ENCODE peak calls at places on chromosome X, in eight cellular contexts. N, K, Z, Q, J, E, T and H are unnamed samples.

GRCh38 chrX:24563291-24564010 is 83.7 kb downstream of the PCYT1B start:
- DNase-seq in N (no peak), K (no peak), Z (no peak), Q (no peak), J (no peak), E (no peak), T (no peak), H (peak; percentile 2)

GRCh38 chrX:115940348-115940747 is 230.2 kb upstream of the AGTR2 start:
- DNase-seq in N (no peak), K (no peak), Z (no peak), Q (no peak), J (no peak), E (no peak), T (no peak), H (no peak)

GRCh38 chrX:10952619-10953018 is 158.5 kb upstream of the HCCS start:
- DNase-seq in N (no peak), K (no peak), Z (no peak), Q (no peak), J (no peak), E (no peak), T (no peak), H (no peak)

GRCh38 chrX:9114245-9114644 is 80.3 kb upstream of the FAM9B start:
- DNase-seq in N (no peak), K (no peak), Z (no peak), Q (no peak), J (no peak), E (no peak), T (no peak), H (no peak)

GRCh38 chrX:20965270-20966044 is 408.8 kb upstream of the CNKSR2 start:
- DNase-seq in N (no peak), K (no peak), Z (no peak), Q (no peak), J (no peak), E (no peak), T (no peak), H (no peak)

GRCh38 chrX:11214346-11215190 is 78.6 kb upstream of the AMELX start:
- DNase-seq in N (no peak), K (no peak), Z (no peak), Q (no peak), J (peak; percentile 11), E (no peak), T (no peak), H (no peak)

GRCh38 chrX:73127700-73128241 is 48.5 kb upstream of the PABPC1L2A start:
- DNase-seq in N (no peak), K (no peak), Z (no peak), Q (peak; percentile 14), J (no peak), E (no peak), T (no peak), H (no peak)

GRCh38 chrX:49271341-49271740 is 1.7 kb downstream of the PPP1R3F start:
- DNase-seq in N (no peak), K (no peak), Z (no peak), Q (no peak), J (no peak), E (no peak), T (no peak), H (no peak)

GRCh38 chrX:27599928-27600327 is 9.8 kb downstream of the DCAF8L2 start:
- DNase-seq in N (no peak), K (no peak), Z (no peak), Q (peak; percentile 62), J (no peak), E (no peak), T (no peak), H (no peak)

GRCh38 chrX:34563809-34564208 is 93.3 kb downstream of the TMEM47 start:
- DNase-seq in N (no peak), K (no peak), Z (no peak), Q (peak; percentile 32), J (no peak), E (no peak), T (no peak), H (no peak)

GRCh38 chrX:39805022-39805421 is 292.7 kb downstream of the BCOR start:
- DNase-seq in N (no peak), K (no peak), Z (no peak), Q (no peak), J (no peak), E (no peak), T (no peak), H (no peak)

GRCh38 chrX:6004529-6004928 is 224.1 kb downstream of the NLGN4X start:
- DNase-seq in N (no peak), K (no peak), Z (no peak), Q (no peak), J (no peak), E (no peak), T (no peak), H (no peak)

GRCh38 chrX:32395878-32396277 is 815.5 kb downstream of the DMD start:
- DNase-seq in N (no peak), K (no peak), Z (no peak), Q (no peak), J (no peak), E (no peak), T (no peak), H (no peak)

GRCh38 chrX:3585719-3586118 is 127.7 kb downstream of the PRKX start:
- DNase-seq in N (no peak), K (no peak), Z (no peak), Q (no peak), J (no peak), E (no peak), T (no peak), H (no peak)

GRCh38 chrX:102849396-102849795 is 87.7 kb upstream of the RAB40AL start:
- DNase-seq in N (no peak), K (no peak), Z (no peak), Q (no peak), J (no peak), E (no peak), T (no peak), H (no peak)

GRCh38 chrX:112769034-112769433 is 71.6 kb downstream of the AMOT start:
- DNase-seq in N (no peak), K (no peak), Z (no peak), Q (no peak), J (no peak), E (no peak), T (no peak), H (no peak)

GRCh38 chrX:131745942-131746489 is 202.1 kb downstream of the OR13H1 start:
- DNase-seq in N (no peak), K (no peak), Z (no peak), Q (no peak), J (no peak), E (no peak), T (no peak), H (no peak)

GRCh38 chrX:149032449-149032848 is 472.7 kb downstream of the IDS start:
- DNase-seq in N (no peak), K (no peak), Z (no peak), Q (no peak), J (no peak), E (no peak), T (no peak), H (no peak)

GRCh38 chrX:2657532-2657931 is 33.6 kb upstream of the CD99 start:
- DNase-seq in N (no peak), K (no peak), Z (no peak), Q (no peak), J (no peak), E (no peak), T (no peak), H (no peak)

GRCh38 chrX:130103605-130104004 is 6.7 kb downstream of the ELF4 start:
- DNase-seq in N (no peak), K (no peak), Z (no peak), Q (no peak), J (no peak), E (no peak), T (no peak), H (peak; percentile 68)

GRCh38 chrX:46407753-46408130 is 137.5 kb downstream of the ZNF674 start:
- DNase-seq in N (no peak), K (no peak), Z (no peak), Q (no peak), J (no peak), E (no peak), T (no peak), H (no peak)

GRCh38 chrX:4708970-4709760 is 995.7 kb upstream of the PRKX start:
- DNase-seq in N (no peak), K (no peak), Z (no peak), Q (no peak), J (no peak), E (no peak), T (peak; percentile 49), H (no peak)

GRCh38 chrX:46819136-46819535 is 17.7 kb upstream of the RP2 start:
- DNase-seq in N (no peak), K (no peak), Z (no peak), Q (no peak), J (no peak), E (no peak), T (no peak), H (no peak)

GRCh38 chrX:19372170-19373033 is 28.7 kb downstream of the PDHA1 start:
- DNase-seq in N (peak; percentile 24), K (peak; percentile 49), Z (peak; percentile 53), Q (peak; percentile 55), J (peak; percentile 79), E (peak; percentile 24), T (peak; percentile 45), H (peak; percentile 69)

GRCh38 chrX:11470231-11470630 is 177.0 kb downstream of the AMELX start:
- DNase-seq in N (no peak), K (no peak), Z (no peak), Q (peak; percentile 48), J (no peak), E (no peak), T (no peak), H (peak; percentile 11)

GRCh38 chrX:53716328-53717088 is 30.0 kb upstream of the HUWE1 start:
- DNase-seq in N (no peak), K (no peak), Z (peak; percentile 13), Q (peak; percentile 91), J (no peak), E (no peak), T (no peak), H (no peak)

GRCh38 chrX:14064632-14065432 is 35.1 kb upstream of the GEMIN8 start:
- DNase-seq in N (no peak), K (no peak), Z (no peak), Q (peak; percentile 82), J (no peak), E (no peak), T (no peak), H (no peak)

GRCh38 chrX:48578661-48579128 is 4.4 kb downstream of the RBM3 start:
- DNase-seq in N (no peak), K (no peak), Z (no peak), Q (no peak), J (no peak), E (no peak), T (no peak), H (peak; percentile 30)

GRCh38 chrX:26783512-26784225 is 567.7 kb downstream of the MAGEB5 start:
- DNase-seq in N (no peak), K (no peak), Z (no peak), Q (peak; percentile 61), J (peak; percentile 14), E (no peak), T (no peak), H (peak; percentile 31)

GRCh38 chrX:136143714-136144113 is 3.6 kb upstream of the FHL1 start:
- DNase-seq in N (no peak), K (no peak), Z (no peak), Q (no peak), J (no peak), E (no peak), T (no peak), H (no peak)

GRCh38 chrX:19863237-19864223 is 23.9 kb downstream of the SH3KBP1 start:
- DNase-seq in N (no peak), K (no peak), Z (no peak), Q (no peak), J (no peak), E (no peak), T (no peak), H (peak; percentile 89)

GRCh38 chrX:51893931-51894696 is 691 bp downstream of the MAGED1 start:
- DNase-seq in N (no peak), K (no peak), Z (peak; percentile 12), Q (no peak), J (peak; percentile 52), E (no peak), T (no peak), H (peak; percentile 47)

GRCh38 chrX:109264878-109265277 is 217.0 kb downstream of the GUCY2F start:
- DNase-seq in N (no peak), K (no peak), Z (no peak), Q (no peak), J (no peak), E (no peak), T (no peak), H (no peak)

GRCh38 chrX:151970661-151971060 is 3.8 kb downstream of the GABRE start:
- DNase-seq in N (no peak), K (no peak), Z (no peak), Q (peak; percentile 87), J (no peak), E (no peak), T (no peak), H (no peak)